ENCODE peak calls at places on chromosome 5, in five cellular contexts. G is HCT116, M is spleen, T is stomach, J is lower leg skin. V is an unnamed sample.

GRCh38 chr5:154467655-154468354 is 10.2 kb downstream of the HAND1 start:
- DNase-seq in M (peak; percentile 94), J (peak; percentile 95), G (peak; percentile 47), T (peak; percentile 80), V (peak; percentile 85)

GRCh38 chr5:100800552-100800951 is 102.5 kb downstream of the ST8SIA4 start:
- DNase-seq in G (no peak), M (no peak), T (no peak), J (no peak), V (no peak)

GRCh38 chr5:124580925-124581821 is 165.3 kb downstream of the ZNF608 start:
- DNase-seq in T (peak; percentile 79), G (no peak), J (no peak), M (no peak), V (no peak)

GRCh38 chr5:59445741-59446140 is 447.8 kb downstream of the PDE4D start:
- DNase-seq in J (no peak), G (no peak), T (no peak), M (no peak), V (no peak)

GRCh38 chr5:65482727-65483473 is 1.2 kb upstream of the ADAMTS6 start:
- DNase-seq in T (no peak), G (no peak), M (no peak), J (no peak), V (peak; percentile 67)

GRCh38 chr5:2899311-2899710 is 147.8 kb upstream of the IRX2 start:
- DNase-seq in M (no peak), G (no peak), T (no peak), J (peak; percentile 71), V (no peak)

GRCh38 chr5:175383350-175383749 is 60.6 kb downstream of the DRD1 start:
- DNase-seq in J (no peak), G (no peak), M (no peak), T (no peak), V (no peak)

GRCh38 chr5:163563880-163564279 is 58.5 kb downstream of the MAT2B start:
- DNase-seq in M (no peak), G (no peak), J (no peak), T (no peak), V (no peak)

GRCh38 chr5:138458353-138458752 is 6.9 kb upstream of the EGR1 start:
- DNase-seq in M (no peak), J (no peak), T (no peak), G (no peak), V (no peak)

GRCh38 chr5:176948458-176948857 is 49.3 kb upstream of the HK3 start:
- DNase-seq in J (no peak), M (no peak), G (no peak), T (no peak), V (no peak)

GRCh38 chr5:176780071-176780850 is 30.1 kb upstream of the UNC5A start:
- DNase-seq in G (no peak), J (peak; percentile 60), M (peak; percentile 19), T (no peak), V (no peak)

GRCh38 chr5:38553001-38553521 is 3.4 kb downstream of the LIFR start:
- DNase-seq in J (no peak), M (no peak), G (no peak), T (no peak), V (no peak)

GRCh38 chr5:103273952-103274351 is 15.4 kb downstream of the MACIR start:
- DNase-seq in T (no peak), M (no peak), G (no peak), J (no peak), V (no peak)

GRCh38 chr5:1467341-1468246 is 22.4 kb upstream of the SLC6A3 start:
- DNase-seq in M (peak; percentile 74), J (peak; percentile 78), T (no peak), G (no peak), V (no peak)
- TF ChIP-seq POLR2A in M (no peak), J (no peak), T (no peak), G (no peak), V (no peak)

DNA sequence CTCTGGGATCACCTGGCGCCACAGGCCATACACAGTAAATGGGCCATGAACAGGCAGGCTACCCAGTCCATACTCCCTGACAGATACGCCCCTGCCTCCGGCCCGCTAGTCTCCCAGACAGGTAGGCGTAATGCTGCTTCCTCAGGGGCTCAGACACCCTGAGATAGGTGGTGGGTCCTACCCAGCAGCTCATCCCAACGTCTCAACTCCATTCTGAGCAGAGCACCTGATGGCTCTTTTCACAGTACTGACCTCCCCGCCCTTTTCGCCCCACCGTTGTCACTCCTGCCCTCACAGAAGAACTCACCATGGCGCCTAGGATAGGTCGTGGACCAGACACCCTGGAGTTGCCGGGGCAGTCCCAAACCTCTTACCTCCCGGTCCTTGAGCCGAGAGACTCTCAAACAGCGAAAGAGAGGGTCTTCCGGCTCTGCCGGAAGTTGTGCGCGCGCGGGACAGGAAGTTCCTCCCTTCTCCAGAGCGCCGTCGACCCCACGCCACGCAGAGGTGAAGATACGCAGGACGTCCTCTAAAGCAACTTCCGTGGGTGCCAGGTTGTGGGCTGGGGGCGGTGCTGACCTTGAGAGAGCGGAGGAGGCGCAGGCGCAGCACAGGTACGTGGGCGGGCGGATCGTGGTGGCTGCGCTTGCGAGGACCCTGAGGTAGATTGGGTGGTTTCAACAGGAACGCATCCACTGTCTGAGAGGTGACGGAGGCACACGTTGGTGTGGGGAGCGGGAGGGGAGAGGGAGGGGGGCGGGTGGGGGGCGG is at the start of gene TMEM161B:
- DNase-seq in M (peak; percentile 98), T (peak; percentile 96), G (peak; percentile 94), J (peak; percentile 96), V (peak; percentile 90)
- TF ChIP-seq POLR2A in M (no peak), T (peak; percentile 3), G (peak; percentile 83), J (no peak), V (peak; percentile 88)

GRCh38 chr5:42950466-42951168 is 89.5 kb downstream of the ANXA2R start:
- DNase-seq in J (peak; percentile 94), T (peak; percentile 74), M (no peak), G (peak; percentile 97), V (peak; percentile 95)

GRCh38 chr5:42948961-42949347 is 91.2 kb downstream of the ANXA2R start:
- DNase-seq in T (no peak), M (no peak), G (no peak), J (no peak), V (no peak)

GRCh38 chr5:42950091-42950465 is 90.0 kb downstream of the ANXA2R start:
- DNase-seq in T (no peak), J (no peak), M (no peak), G (no peak), V (no peak)

GRCh38 chr5:42951169-42951846 is 88.8 kb downstream of the ANXA2R start:
- DNase-seq in M (peak; percentile 91), J (peak; percentile 90), G (no peak), T (peak; percentile 32), V (peak; percentile 87)

GRCh38 chr5:42949348-42950090 is 90.6 kb downstream of the ANXA2R start:
- DNase-seq in J (peak; percentile 91), G (no peak), M (peak; percentile 92), T (peak; percentile 58), V (peak; percentile 95)
- TF ChIP-seq POLR2A in J (no peak), G (no peak), M (no peak), T (no peak), V (peak; percentile 81)

DNA sequence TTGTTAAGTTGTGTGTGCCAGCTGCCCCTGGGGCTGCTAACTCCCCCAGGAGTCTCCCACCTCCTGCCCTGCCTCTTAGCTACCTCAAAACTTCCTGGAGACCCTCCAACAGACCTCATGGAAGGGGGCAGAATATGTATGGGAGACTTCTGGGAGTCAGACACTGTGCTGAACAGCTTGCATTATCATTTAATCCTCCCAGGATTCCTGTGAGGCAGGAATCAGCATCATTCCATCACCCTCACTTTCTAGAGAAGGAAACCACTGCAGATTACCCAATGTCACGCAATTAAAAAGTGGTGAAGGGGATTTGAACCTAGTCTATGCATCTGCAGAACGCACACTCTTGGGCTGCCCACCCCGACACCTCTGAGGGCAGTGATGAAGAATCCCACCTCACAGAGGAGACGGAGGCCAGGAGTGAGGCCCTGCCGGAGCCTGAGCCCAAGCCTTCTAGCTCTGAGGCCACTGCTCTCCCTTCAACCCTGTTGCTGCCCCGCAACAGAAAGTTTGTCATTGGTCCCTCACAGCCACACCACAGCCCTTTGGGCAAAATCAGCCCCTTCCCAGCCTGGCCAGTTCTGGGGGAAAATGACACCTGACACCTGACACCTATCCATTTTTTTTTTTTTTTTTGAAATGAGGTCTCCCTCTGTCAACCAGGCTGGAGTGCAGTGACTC is 30.3 kb upstream of the IL17B start:
- DNase-seq in G (no peak), M (no peak), T (no peak), J (no peak), V (no peak)
- TF ChIP-seq POLR2A in G (no peak), M (no peak), T (no peak), J (no peak), V (no peak)

GRCh38 chr5:1101991-1102713 is 9.7 kb downstream of the SLC12A7 start:
- DNase-seq in J (no peak), M (peak; percentile 88), G (no peak), T (no peak), V (peak; percentile 40)

GRCh38 chr5:1103093-1103492 is 8.8 kb downstream of the SLC12A7 start:
- DNase-seq in T (no peak), J (no peak), M (no peak), G (no peak), V (no peak)

GRCh38 chr5:1104327-1105006 is 7.4 kb downstream of the SLC12A7 start:
- DNase-seq in G (no peak), M (peak; percentile 88), T (no peak), J (no peak), V (peak; percentile 59)

GRCh38 chr5:1105350-1106265 is 6.3 kb downstream of the SLC12A7 start:
- DNase-seq in G (no peak), T (peak; percentile 63), J (no peak), M (no peak), V (peak; percentile 90)

GRCh38 chr5:1103505-1104326 is 8.1 kb downstream of the SLC12A7 start:
- DNase-seq in M (peak; percentile 86), J (peak; percentile 93), G (no peak), T (peak; percentile 84), V (peak; percentile 73)
- TF ChIP-seq POLR2A in M (no peak), J (no peak), G (no peak), T (no peak), V (no peak)

GRCh38 chr5:42799241-42799608 is 12.5 kb downstream of the SELENOP start:
- DNase-seq in G (no peak), T (no peak), M (no peak), J (no peak), V (no peak)

GRCh38 chr5:42801516-42802166 is 10.1 kb downstream of the SELENOP start:
- DNase-seq in J (no peak), T (no peak), G (no peak), M (no peak), V (no peak)

GRCh38 chr5:42799668-42800114 is 12.0 kb downstream of the SELENOP start:
- DNase-seq in M (no peak), J (no peak), T (no peak), G (no peak), V (no peak)

GRCh38 chr5:42800748-42801330 is 10.9 kb downstream of the SELENOP start:
- DNase-seq in G (no peak), T (no peak), M (no peak), J (no peak), V (no peak)

GRCh38 chr5:42798284-42799240 is 13.1 kb downstream of the SELENOP start:
- DNase-seq in G (no peak), T (peak; percentile 26), M (no peak), J (no peak), V (no peak)
- TF ChIP-seq POLR2A in G (no peak), T (no peak), M (no peak), J (no peak), V (no peak)